ENCODE peak calls at places on chromosomes 2 and 18, in nine cellular contexts. G, L, K, Y, I, W, E, A and J are unnamed samples.

GRCh38 chr2:85755122-85756027 is 1.6 kb downstream of the ATOH8 start:
- DNase-seq in G (peak; percentile 66), L (no peak), K (no peak), Y (no peak), I (peak; percentile 80), W (no peak), E (no peak), A (peak; percentile 84), J (no peak)

GRCh38 chr2:26002617-26003310 is 20.5 kb upstream of the KIF3C start:
- DNase-seq in G (no peak), L (no peak), K (no peak), Y (no peak), I (no peak), W (no peak), E (no peak), A (no peak), J (peak; percentile 37)

GRCh38 chr2:226589043-226589442 is 210.6 kb downstream of the IRS1 start:
- DNase-seq in G (no peak), L (no peak), K (no peak), Y (no peak), I (no peak), W (no peak), E (no peak), A (no peak), J (no peak)

GRCh38 chr2:86368181-86368824 is 30.9 kb upstream of the REEP1 start:
- DNase-seq in G (peak; percentile 72), L (peak; percentile 19), K (no peak), Y (peak; percentile 78), I (peak; percentile 40), W (peak; percentile 54), E (no peak), A (peak; percentile 40), J (no peak)

GRCh38 chr18:54616220-54616848 is 25.3 kb downstream of the DYNAP start:
- DNase-seq in G (no peak), L (no peak), K (no peak), Y (no peak), I (no peak), W (no peak), E (no peak), A (no peak), J (no peak)

GRCh38 chr2:218863021-218863520 is 3.5 kb downstream of the WNT6 start:
- DNase-seq in G (peak; percentile 4), L (no peak), K (peak; percentile 17), Y (no peak), I (no peak), W (no peak), E (no peak), A (no peak), J (no peak)

GRCh38 chr2:113080134-113080533 is 12.4 kb downstream of the IL1F10 start:
- DNase-seq in G (no peak), L (no peak), K (no peak), Y (peak; percentile 54), I (peak; percentile 46), W (no peak), E (no peak), A (peak; percentile 31), J (no peak)

GRCh38 chr2:152497481-152498052 is 162.6 kb downstream of the FMNL2 start:
- DNase-seq in G (no peak), L (no peak), K (no peak), Y (peak; percentile 25), I (peak; percentile 93), W (no peak), E (no peak), A (peak; percentile 78), J (peak; percentile 54)

GRCh38 chr2:204950695-204951094 is 405.4 kb downstream of the PARD3B start:
- DNase-seq in G (no peak), L (peak; percentile 11), K (no peak), Y (no peak), I (peak; percentile 6), W (no peak), E (no peak), A (no peak), J (no peak)

GRCh38 chr2:232584238-232584637 is 33.7 kb downstream of the EIF4E2 start:
- DNase-seq in G (no peak), L (no peak), K (no peak), Y (no peak), I (no peak), W (no peak), E (no peak), A (no peak), J (no peak)

GRCh38 chr2:172928754-172929153 is 146.9 kb upstream of the MAP3K20 start:
- DNase-seq in G (no peak), L (peak; percentile 85), K (no peak), Y (no peak), I (peak; percentile 76), W (no peak), E (no peak), A (peak; percentile 84), J (no peak)

DNA sequence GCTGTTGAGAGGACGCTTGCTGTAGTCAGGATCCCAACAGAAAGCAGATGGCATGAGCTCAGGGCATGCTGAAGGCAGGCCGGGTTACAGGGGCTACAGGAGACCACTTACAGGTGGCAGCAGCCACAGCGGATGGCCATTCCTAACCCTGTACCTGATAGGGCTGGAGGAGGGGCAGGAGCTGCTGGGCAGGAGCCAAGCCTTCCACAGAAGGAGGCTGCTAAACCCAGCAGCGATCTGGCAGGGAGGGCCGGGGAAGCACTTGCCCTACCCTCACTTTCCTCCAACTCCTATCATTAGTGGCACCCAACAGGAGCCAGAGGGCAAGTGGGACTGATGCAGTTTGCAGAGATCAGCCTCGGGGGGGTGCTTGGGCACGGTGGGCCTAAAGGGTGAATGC is 2.0 kb downstream of the ASB18 start:
- DNase-seq in G (no peak), L (no peak), K (no peak), Y (no peak), I (no peak), W (no peak), E (no peak), A (no peak), J (no peak)
- H3K4me3 ChIP-seq in G (no peak overlapping the region), L (no peak overlapping the region), K (no peak overlapping the region), Y (no peak overlapping the region), I (no peak overlapping the region), W (no peak overlapping the region), E (no peak overlapping the region), A (no peak overlapping the region), J (no peak overlapping the region)

GRCh38 chr2:142879191-142879590 is 1.7 kb downstream of the KYNU start:
- DNase-seq in G (no peak), L (no peak), K (no peak), Y (no peak), I (no peak), W (no peak), E (no peak), A (no peak), J (no peak)

GRCh38 chr2:142877265-142877756 is at the start of gene KYNU:
- DNase-seq in G (no peak), L (no peak), K (no peak), Y (no peak), I (peak; percentile 59), W (no peak), E (no peak), A (peak; percentile 30), J (no peak)

GRCh38 chr2:142881619-142882018 is 4.2 kb downstream of the KYNU start:
- DNase-seq in G (no peak), L (no peak), K (no peak), Y (no peak), I (no peak), W (no peak), E (no peak), A (no peak), J (no peak)

GRCh38 chr2:142878061-142878741 is 737 bp downstream of the KYNU start:
- DNase-seq in G (no peak), L (no peak), K (no peak), Y (no peak), I (no peak), W (no peak), E (no peak), A (no peak), J (no peak)

GRCh38 chr2:142880275-142880674 is 2.8 kb downstream of the KYNU start:
- DNase-seq in G (no peak), L (peak; percentile 66), K (no peak), Y (no peak), I (peak; percentile 75), W (no peak), E (no peak), A (peak; percentile 47), J (no peak)
- H3K4me3 ChIP-seq in G (no peak overlapping the region), L (no peak overlapping the region), K (no peak overlapping the region), Y (no peak overlapping the region), I (no peak overlapping the region), W (no peak overlapping the region), E (peak overlapping the region; percentile 80), A (no peak overlapping the region), J (no peak overlapping the region)

GRCh38 chr2:230012242-230012884 is 56.4 kb downstream of the SLC16A14 start:
- DNase-seq in G (no peak), L (no peak), K (no peak), Y (no peak), I (no peak), W (no peak), E (no peak), A (no peak), J (no peak)

GRCh38 chr2:230011617-230012016 is 57.1 kb downstream of the SLC16A14 start:
- DNase-seq in G (no peak), L (no peak), K (no peak), Y (no peak), I (peak; percentile 6), W (no peak), E (no peak), A (no peak), J (no peak)

GRCh38 chr2:230010501-230010900 is 58.2 kb downstream of the SLC16A14 start:
- DNase-seq in G (no peak), L (no peak), K (no peak), Y (no peak), I (no peak), W (no peak), E (no peak), A (no peak), J (no peak)

GRCh38 chr2:230008708-230009066 is 60.0 kb downstream of the SLC16A14 start:
- DNase-seq in G (no peak), L (no peak), K (no peak), Y (no peak), I (no peak), W (no peak), E (no peak), A (no peak), J (no peak)

DNA sequence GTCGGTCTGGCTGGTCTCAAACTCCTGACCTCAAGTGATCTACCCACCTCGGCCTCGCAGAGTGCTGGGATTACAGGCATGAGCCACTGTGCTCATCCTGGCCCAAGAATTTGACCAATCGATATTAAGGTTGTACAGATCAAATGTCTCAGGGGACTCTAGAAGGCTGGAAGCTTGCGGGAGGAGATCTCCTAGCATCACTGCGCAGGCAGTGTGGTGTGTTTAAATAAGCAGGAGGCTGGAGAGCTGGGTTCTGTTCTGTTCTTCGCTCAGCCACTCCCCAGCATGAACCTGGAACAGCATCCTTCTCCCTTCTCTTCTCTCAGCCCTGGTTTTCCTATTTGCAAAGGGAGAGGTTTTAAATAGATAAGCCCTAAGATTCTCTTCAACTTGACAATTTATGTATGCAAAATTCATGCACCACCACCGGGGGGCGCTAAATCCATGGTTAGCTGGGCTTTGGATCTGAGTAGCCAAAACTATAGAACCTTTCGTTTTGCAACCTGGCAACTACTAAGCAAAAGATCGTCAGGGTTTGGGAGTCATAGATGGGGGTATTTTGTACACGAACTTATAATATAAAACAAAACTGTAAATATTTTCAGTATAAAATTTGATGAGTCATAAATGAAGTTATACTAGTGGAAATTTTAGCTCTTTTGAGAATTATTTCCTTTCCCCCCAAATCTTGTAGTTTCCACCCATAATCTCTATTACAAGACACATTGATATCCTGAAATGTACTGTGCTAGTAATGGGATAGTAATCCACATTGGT is 60.6 kb downstream of the SLC16A14 start:
- DNase-seq in G (peak; percentile 62), L (peak; percentile 14), K (peak; percentile 89), Y (peak; percentile 83), I (peak; percentile 88), W (peak; percentile 72), E (peak; percentile 26), A (peak; percentile 86), J (peak; percentile 77)
- H3K4me3 ChIP-seq in G (no peak overlapping the region), L (no peak overlapping the region), K (no peak overlapping the region), Y (no peak overlapping the region), I (peak overlapping the region; percentile 3), W (peak overlapping the region; percentile 38), E (no peak overlapping the region), A (no peak overlapping the region), J (no peak overlapping the region)

GRCh38 chr2:240232961-240233890 is 92.8 kb upstream of the OTOS start:
- DNase-seq in G (peak; percentile 96), L (no peak), K (peak; percentile 96), Y (peak; percentile 61), I (peak; percentile 77), W (peak; percentile 87), E (no peak), A (peak; percentile 91), J (peak; percentile 93)
- H3K4me3 ChIP-seq in G (no peak overlapping the region), L (peak overlapping the region; percentile 33), K (no peak overlapping the region), Y (no peak overlapping the region), I (peak overlapping the region; percentile 47), W (peak overlapping the region; percentile 54), E (no peak overlapping the region), A (peak overlapping the region; percentile 45), J (peak overlapping the region; percentile 18)